ENCODE peak calls at places on chromosomes 5 and 9, in six cellular contexts. L, D, K, R, W and X are unnamed samples.

GRCh38 chr9:120153258-120153657 is 426.7 kb downstream of the CDK5RAP2 start:
- DNase-seq in K (no peak), D (no peak), R (no peak), W (no peak), L (no peak), X (no peak)

GRCh38 chr9:107717608-107718314 is 228.2 kb upstream of the KLF4 start:
- DNase-seq in R (no peak), D (no peak), W (no peak), K (no peak), L (no peak), X (no peak)

GRCh38 chr5:147081256-147081872 is 153.5 kb upstream of the STK32A start:
- DNase-seq in L (no peak), D (no peak), W (no peak), K (no peak), R (no peak), X (no peak)

GRCh38 chr5:1887400-1888360 is 5.0 kb upstream of the IRX4 start:
- DNase-seq in L (peak), K (no peak), D (no peak), W (no peak), R (no peak), X (peak)

GRCh38 chr9:116157436-116158138 is 4.0 kb downstream of the PAPPA start:
- DNase-seq in L (no peak), R (no peak), W (peak), K (peak), D (no peak), X (no peak)

GRCh38 chr5:54570923-54571322 is 53.4 kb downstream of the SNX18 start:
- DNase-seq in L (no peak), D (no peak), K (peak), R (no peak), W (peak), X (no peak)

GRCh38 chr5:169100735-169101075 is 200.2 kb downstream of the SLIT3 start:
- DNase-seq in W (no peak), L (no peak), R (no peak), K (peak), D (no peak), X (no peak)

GRCh38 chr9:137269231-137269772 is 8.2 kb upstream of the TOR4A start:
- DNase-seq in W (peak), D (no peak), L (peak), K (no peak), R (peak), X (peak)

GRCh38 chr5:162567644-162568043 is 500.1 kb downstream of the GABRG2 start:
- DNase-seq in K (no peak), L (no peak), D (no peak), R (no peak), W (no peak), X (no peak)

GRCh38 chr9:17810728-17811634 is 232.1 kb downstream of the SH3GL2 start:
- DNase-seq in D (no peak), R (no peak), K (peak), W (peak), L (no peak), X (no peak)

GRCh38 chr5:151699071-151699901 is 12.6 kb upstream of the SPARC start:
- DNase-seq in R (no peak), D (no peak), W (peak), L (peak), K (peak), X (peak)

GRCh38 chr5:27612161-27612560 is 573.8 kb upstream of the CDH9 start:
- DNase-seq in D (no peak), L (no peak), R (no peak), K (no peak), W (no peak), X (no peak)

GRCh38 chr5:83026930-83027687 is 50.1 kb downstream of the TMEM167A start:
- DNase-seq in K (no peak), W (peak), D (no peak), R (no peak), L (no peak), X (no peak)

GRCh38 chr9:87701931-87702421 is 23.9 kb upstream of the CTSL start:
- DNase-seq in D (no peak), W (no peak), R (no peak), K (no peak), L (no peak), X (no peak)

GRCh38 chr5:93915142-93915553 is 173.7 kb upstream of the POU5F2 start:
- DNase-seq in L (no peak), W (peak), K (peak), D (no peak), R (no peak), X (no peak)

GRCh38 chr9:15423328-15423985 is 781 bp downstream of the SNAPC3 start:
- DNase-seq in K (peak), L (no peak), D (no peak), W (peak), R (no peak), X (no peak)

GRCh38 chr5:107505763-107506534 is 164.8 kb downstream of the EFNA5 start:
- DNase-seq in L (no peak), R (no peak), K (no peak), W (no peak), D (no peak), X (no peak)

GRCh38 chr9:116928884-116929283 is 241.8 kb downstream of the TRIM32 start:
- DNase-seq in L (no peak), K (no peak), R (no peak), D (no peak), W (no peak), X (no peak)

GRCh38 chr5:83925321-83925877 is 204.7 kb upstream of the HAPLN1 start:
- DNase-seq in R (no peak), K (peak), W (peak), L (no peak), D (no peak), X (no peak)

GRCh38 chr5:154723740-154724505 is 31.3 kb upstream of the LARP1 start:
- DNase-seq in L (no peak), D (no peak), R (no peak), K (peak), W (peak), X (no peak)

GRCh38 chr9:128203024-128203841 is at the start of gene DNM1:
- DNase-seq in W (peak), D (peak), L (peak), K (peak), R (peak), X (no peak)

GRCh38 chr5:143016777-143017374 is 246.7 kb downstream of the ARHGAP26 start:
- DNase-seq in R (no peak), D (no peak), L (no peak), W (peak), K (peak), X (no peak)

GRCh38 chr5:143102414-143102813 is 301.1 kb downstream of the NR3C1 start:
- DNase-seq in R (no peak), L (peak), K (no peak), W (no peak), D (no peak), X (no peak)

GRCh38 chr9:113992276-113992951 is 85.7 kb downstream of the AMBP start:
- DNase-seq in W (no peak), K (no peak), L (peak), D (no peak), R (no peak), X (peak)

GRCh38 chr9:137465000-137465769 is 6.1 kb upstream of the NSMF start:
- DNase-seq in L (peak), R (peak), D (no peak), W (no peak), K (no peak), X (peak)

GRCh38 chr5:80689627-80690026 is 34.8 kb upstream of the DHFR start:
- DNase-seq in K (no peak), R (no peak), L (no peak), W (no peak), D (no peak), X (no peak)

GRCh38 chr5:59760798-59761348 is 132.7 kb downstream of the PDE4D start:
- DNase-seq in D (no peak), K (peak), R (no peak), L (no peak), W (peak), X (peak)

GRCh38 chr5:127561254-127561653 is 43.8 kb downstream of the PRRC1 start:
- DNase-seq in L (no peak), W (peak), R (no peak), K (peak), D (no peak), X (no peak)

GRCh38 chr5:139574641-139575312 is 13.6 kb downstream of the UBE2D2 start:
- DNase-seq in D (peak), W (peak), K (peak), R (no peak), L (no peak), X (no peak)

GRCh38 chr5:12691330-12691729 is 787.1 kb upstream of the CTNND2 start:
- DNase-seq in K (no peak), L (no peak), R (no peak), W (no peak), D (no peak), X (no peak)

GRCh38 chr5:38830521-38831051 is 15.2 kb upstream of the OSMR start:
- DNase-seq in K (peak), L (no peak), R (no peak), W (peak), D (no peak), X (no peak)

GRCh38 chr9:118640836-118641557 is 728.2 kb downstream of the BRINP1 start:
- DNase-seq in R (no peak), L (no peak), K (no peak), D (no peak), W (no peak), X (no peak)

GRCh38 chr9:88816141-88816540 is 175.1 kb upstream of the S1PR3 start:
- DNase-seq in R (no peak), W (peak), K (no peak), D (no peak), L (no peak), X (no peak)

GRCh38 chr9:93345630-93346239 is 105.8 kb upstream of the FAM120A start:
- DNase-seq in D (no peak), W (no peak), K (no peak), R (no peak), L (no peak), X (no peak)
- TF ChIP-seq CTCF in D (no peak), W (no peak), K (no peak), R (no peak), L (no peak), X (no peak)

GRCh38 chr5:148343603-148344230 is 8.4 kb downstream of the SPINK9 start:
- DNase-seq in R (no peak), W (no peak), K (no peak), D (no peak), L (no peak), X (no peak)
- H3K4me3 ChIP-seq in R (no peak), W (no peak), K (no peak), D (no peak), L (no peak), X (no peak)

DNA sequence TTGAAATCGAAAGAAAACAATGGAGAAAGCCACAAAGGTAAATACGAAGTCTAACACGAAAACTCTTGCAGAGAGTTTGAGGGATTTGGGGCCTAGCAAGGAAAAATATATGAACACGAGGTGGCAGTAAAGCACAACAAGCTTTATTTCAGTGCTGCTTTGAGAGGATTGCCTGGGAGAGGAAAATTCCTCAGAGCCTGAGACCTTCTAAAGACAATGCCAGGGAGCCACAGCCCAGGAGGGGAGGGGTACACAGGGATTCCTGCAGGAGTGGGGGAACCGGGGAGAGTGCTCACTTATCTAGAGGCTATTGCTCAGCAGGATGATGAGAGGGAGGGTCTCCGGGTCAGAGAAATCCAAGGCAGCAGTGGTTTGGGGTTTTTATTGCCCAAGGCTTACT is 134.9 kb upstream of the ADCY2 start:
- DNase-seq in L (no peak), K (peak), D (no peak), R (no peak), W (no peak), X (no peak)
- TF ChIP-seq CTCF in L (no peak), K (peak), D (no peak), R (peak), W (no peak), X (peak)

GRCh38 chr9:127158995-127159801 is 36.8 kb upstream of the ANGPTL2 start:
- DNase-seq in D (no peak), W (peak), R (peak), K (peak), L (peak), X (no peak)

GRCh38 chr9:127154003-127154389 is 31.6 kb upstream of the ANGPTL2 start:
- DNase-seq in R (peak), W (no peak), D (no peak), K (no peak), L (peak), X (no peak)

GRCh38 chr9:127155314-127155713 is 32.9 kb upstream of the ANGPTL2 start:
- DNase-seq in D (no peak), W (no peak), R (no peak), K (no peak), L (no peak), X (no peak)

GRCh38 chr9:127153484-127153883 is 31.0 kb upstream of the ANGPTL2 start:
- DNase-seq in W (no peak), L (peak), R (no peak), D (no peak), K (no peak), X (no peak)

GRCh38 chr9:127154390-127155191 is 32.2 kb upstream of the ANGPTL2 start:
- DNase-seq in D (no peak), R (peak), L (peak), W (peak), K (peak), X (no peak)
- H3K4me3 ChIP-seq in D (no peak), R (peak), L (no peak), W (no peak), K (no peak), X (no peak)

DNA sequence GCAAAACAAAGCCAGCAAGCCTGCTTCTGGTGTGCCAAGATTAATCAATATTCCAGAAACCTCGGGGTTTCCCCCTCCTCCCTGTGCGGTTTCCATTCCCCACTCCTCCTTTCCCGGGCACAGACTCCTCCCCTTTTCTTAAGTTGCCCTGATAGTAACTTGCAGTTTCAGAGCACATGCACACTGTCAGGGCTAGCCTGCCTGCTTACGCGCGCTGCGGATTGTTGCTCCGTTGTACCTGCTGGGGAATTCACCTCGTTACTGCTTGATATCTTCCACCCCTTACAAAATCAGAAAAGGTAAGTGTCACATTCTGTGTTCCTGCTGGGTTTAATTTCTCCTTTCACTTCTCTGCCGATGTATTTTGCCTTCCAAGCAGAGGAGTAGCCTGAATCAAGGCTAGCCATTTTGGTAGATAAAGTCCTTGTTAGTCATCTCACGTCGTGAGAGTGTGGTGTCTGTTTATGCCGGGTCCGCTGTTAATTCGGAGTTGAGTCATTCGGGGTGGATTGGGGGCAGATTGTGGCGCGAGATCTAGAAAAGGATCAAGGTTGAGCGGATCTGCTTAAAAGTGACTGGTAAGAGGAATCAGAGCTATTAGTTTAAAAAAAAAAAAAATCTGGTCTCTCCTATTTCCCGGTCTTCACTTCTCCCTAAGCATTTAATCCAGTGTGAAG is at the start of gene SLC1A3:
- DNase-seq in D (no peak), L (peak), W (peak), K (peak), R (peak), X (peak)
- TF ChIP-seq CTCF in D (no peak), L (no peak), W (no peak), K (no peak), R (no peak), X (no peak)

GRCh38 chr5:67006152-67006848 is 190.3 kb downstream of the CD180 start:
- DNase-seq in W (no peak), D (no peak), R (no peak), L (no peak), K (no peak), X (no peak)
- H3K4me3 ChIP-seq in W (no peak), D (peak), R (peak), L (peak), K (no peak), X (peak)

DNA sequence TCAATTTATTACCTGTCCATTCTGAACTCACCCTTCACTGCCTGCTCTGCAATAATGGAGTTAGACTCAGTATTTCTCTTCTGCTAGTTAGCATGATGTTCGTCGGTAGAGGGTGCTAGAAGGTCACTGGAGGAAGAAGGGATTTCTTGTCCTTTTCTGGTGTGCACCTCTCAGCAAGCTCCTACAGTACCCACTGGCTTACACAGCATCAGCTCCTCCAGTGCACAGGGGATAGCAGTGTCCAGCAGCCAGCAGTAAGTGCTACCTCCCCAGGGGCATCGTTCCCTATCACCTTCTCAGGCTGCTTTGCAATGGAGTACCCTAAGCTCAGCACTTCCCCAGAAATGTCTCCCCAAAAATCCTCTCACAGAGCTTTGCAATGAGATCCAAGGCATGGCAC is 45.9 kb upstream of the APC start:
- DNase-seq in R (no peak), D (no peak), L (no peak), W (peak), K (peak), X (no peak)
- TF ChIP-seq CTCF in R (peak), D (no peak), L (peak), W (peak), K (peak), X (peak)

GRCh38 chr9:136245194-136246150 is at the start of gene QSOX2:
- DNase-seq in W (peak), L (peak), R (peak), D (peak), K (peak), X (no peak)

GRCh38 chr9:136242908-136243525 is 2.6 kb downstream of the QSOX2 start:
- DNase-seq in R (no peak), W (no peak), K (no peak), D (no peak), L (no peak), X (no peak)

GRCh38 chr9:136243631-136244030 is 2.0 kb downstream of the QSOX2 start:
- DNase-seq in W (no peak), R (no peak), L (no peak), K (no peak), D (no peak), X (no peak)

GRCh38 chr9:136244776-136245193 is 827 bp downstream of the QSOX2 start:
- DNase-seq in D (no peak), K (no peak), W (no peak), R (no peak), L (no peak), X (no peak)

DNA sequence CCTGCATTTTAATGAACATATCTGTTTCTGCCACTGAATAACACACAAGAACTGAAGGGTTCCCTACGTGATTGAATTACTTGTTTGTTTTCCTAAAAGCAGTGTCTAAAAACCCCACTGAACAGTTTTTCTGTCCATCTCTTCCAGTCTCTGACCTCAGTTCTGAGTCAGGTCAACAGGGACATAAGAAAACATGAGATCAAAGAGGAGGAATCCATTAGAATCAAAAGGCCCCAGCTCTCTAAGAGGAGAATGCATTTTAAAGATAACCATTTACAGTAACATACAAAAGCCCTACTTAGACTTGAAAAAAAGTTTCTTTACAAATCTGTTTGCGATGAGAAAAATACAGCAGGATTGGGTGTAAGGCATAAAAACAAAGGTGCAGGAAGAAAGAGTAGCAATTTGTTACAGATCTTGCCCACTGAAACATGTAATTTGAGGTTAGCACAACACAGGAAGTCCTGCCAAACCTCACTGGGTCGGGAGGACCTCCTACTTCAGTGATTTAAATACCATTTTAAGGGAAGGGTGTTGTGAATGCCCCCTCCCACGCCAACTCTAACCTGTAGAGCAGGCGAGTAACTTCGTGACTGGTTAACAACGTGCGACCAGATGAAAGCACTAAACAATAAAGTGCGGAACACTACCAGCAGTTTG is 1.4 kb downstream of the QSOX2 start:
- DNase-seq in R (no peak), L (no peak), K (no peak), W (no peak), D (no peak), X (no peak)
- H3K4me3 ChIP-seq in R (peak), L (peak), K (no peak), W (no peak), D (peak), X (peak)

DNA sequence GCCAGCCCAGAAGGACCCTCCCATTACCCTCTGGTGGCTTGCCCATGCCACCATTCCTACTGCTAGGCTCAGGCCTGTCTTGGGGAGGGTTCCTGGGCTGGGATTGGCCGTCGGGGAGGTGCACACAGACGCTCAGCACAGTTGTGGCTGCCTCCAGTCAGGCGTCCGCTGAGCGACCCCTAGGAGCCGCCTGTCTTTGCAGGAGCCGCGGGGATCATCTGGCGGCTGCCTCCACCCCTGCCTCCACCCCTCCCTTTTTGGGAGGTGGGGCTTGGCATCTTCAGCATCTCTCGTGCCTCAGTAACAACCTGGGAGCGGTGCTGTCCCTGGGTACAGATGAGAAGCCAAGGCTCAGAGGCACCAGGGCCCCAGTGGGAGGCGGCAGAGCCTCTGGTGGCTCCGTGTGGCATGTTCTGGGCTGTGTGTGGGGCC is 39.6 kb downstream of the RXRA start:
- DNase-seq in L (no peak), R (no peak), K (peak), D (no peak), W (no peak), X (no peak)
- TF ChIP-seq CTCF in L (no peak), R (no peak), K (no peak), D (no peak), W (peak), X (peak)

GRCh38 chr9:111433082-111433481 is 51.1 kb downstream of the ECPAS start:
- DNase-seq in W (no peak), D (no peak), L (no peak), R (no peak), K (no peak), X (no peak)

GRCh38 chr9:111429175-111429574 is 55.0 kb downstream of the ECPAS start:
- DNase-seq in K (no peak), L (no peak), D (no peak), W (peak), R (no peak), X (no peak)

GRCh38 chr9:111427186-111427585 is 57.0 kb downstream of the ECPAS start:
- DNase-seq in L (no peak), D (no peak), R (no peak), K (peak), W (peak), X (no peak)

GRCh38 chr9:111431684-111432083 is 52.5 kb downstream of the ECPAS start:
- DNase-seq in L (no peak), D (no peak), R (no peak), W (peak), K (peak), X (no peak)
- H3K4me3 ChIP-seq in L (no peak), D (no peak), R (no peak), W (no peak), K (no peak), X (no peak)